ENCODE peak calls at places on chromosomes 4 and X, in five cellular contexts. Y, E, A, W and J are unnamed samples.

GRCh38 chr4:26346203-26346620 is 25.4 kb downstream of the RBPJ start:
- DNase-seq in Y (no peak), A (no peak), E (no peak), W (no peak), J (peak)

GRCh38 chrX:40415675-40416074 is 165.1 kb upstream of the ATP6AP2 start:
- DNase-seq in Y (no peak), A (no peak), W (no peak), E (peak), J (no peak)

GRCh38 chr4:104752337-104752736 is 257.6 kb upstream of the CXXC4 start:
- DNase-seq in E (no peak), W (no peak), A (no peak), Y (no peak), J (no peak)

GRCh38 chr4:64718091-64718490 is 308.8 kb upstream of the TECRL start:
- DNase-seq in Y (no peak), W (no peak), E (no peak), A (no peak), J (no peak)

GRCh38 chrX:6159468-6159867 is 69.2 kb downstream of the NLGN4X start:
- DNase-seq in A (no peak), E (no peak), Y (no peak), W (no peak), J (no peak)

GRCh38 chr4:77579406-77580076 is 26.1 kb upstream of the CXCL13 start:
- DNase-seq in W (no peak), E (no peak), A (no peak), Y (no peak), J (no peak)

GRCh38 chr4:174859904-174860303 is 30.9 kb upstream of the GLRA3 start:
- DNase-seq in W (no peak), A (no peak), E (no peak), Y (no peak), J (no peak)

GRCh38 chrX:54529166-54529558 is 857 bp upstream of the GNL3L start:
- DNase-seq in E (peak), Y (no peak), A (no peak), W (no peak), J (no peak)

GRCh38 chr4:105624530-105624929 is 72.1 kb downstream of the ARHGEF38 start:
- DNase-seq in E (no peak), W (no peak), Y (peak), A (no peak), J (no peak)

GRCh38 chrX:112341598-112341997 is 259.0 kb upstream of the TRPC5 start:
- DNase-seq in W (no peak), Y (no peak), E (no peak), A (no peak), J (no peak)

GRCh38 chr4:104465620-104466019 is 29.1 kb downstream of the CXXC4 start:
- DNase-seq in W (no peak), A (no peak), E (no peak), Y (no peak), J (no peak)

GRCh38 chr4:79331126-79331876 is 5.4 kb upstream of the NAA11 start:
- DNase-seq in A (no peak), E (no peak), Y (no peak), W (no peak), J (no peak)

GRCh38 chrX:25648790-25649189 is 489.4 kb upstream of the MAGEB18 start:
- DNase-seq in W (no peak), Y (no peak), A (no peak), E (no peak), J (no peak)

GRCh38 chrX:53086464-53086863 is 4.3 kb downstream of the TSPYL2 start:
- DNase-seq in A (peak), E (no peak), W (no peak), Y (peak), J (no peak)

GRCh38 chrX:20309796-20310195 is 43.1 kb upstream of the RPS6KA3 start:
- DNase-seq in E (no peak), W (no peak), Y (no peak), A (no peak), J (no peak)

GRCh38 chr4:173440888-173441287 is 42.0 kb upstream of the SCRG1 start:
- DNase-seq in A (no peak), E (no peak), W (no peak), Y (no peak), J (no peak)

GRCh38 chrX:37847733-37848197 is 394 bp upstream of the DYNLT3 start:
- DNase-seq in E (no peak), A (no peak), W (no peak), Y (no peak), J (no peak)

GRCh38 chr4:89403826-89404225 is 96.2 kb upstream of the GPRIN3 start:
- DNase-seq in Y (no peak), W (no peak), E (no peak), A (no peak), J (no peak)

GRCh38 chrX:13357925-13358324 is 38.1 kb upstream of the ATXN3L start:
- DNase-seq in W (no peak), E (no peak), A (no peak), Y (no peak), J (no peak)

GRCh38 chr4:121454251-121454979 is 73.6 kb upstream of the QRFPR start:
- DNase-seq in E (no peak), Y (no peak), W (peak), A (no peak), J (peak)

GRCh38 chr4:158850800-158851644 is 82.2 kb downstream of the FNIP2 start:
- DNase-seq in Y (no peak), A (no peak), W (no peak), E (peak), J (no peak)

GRCh38 chr4:118753096-118753495 is 67.9 kb downstream of the METTL14 start:
- DNase-seq in Y (no peak), A (no peak), W (no peak), E (no peak), J (no peak)

GRCh38 chr4:78119698-78120097 is 62.6 kb downstream of the FRAS1 start:
- DNase-seq in W (no peak), Y (no peak), A (no peak), E (no peak), J (no peak)

GRCh38 chr4:148757171-148757570 is 315.0 kb upstream of the NR3C2 start:
- DNase-seq in W (no peak), E (no peak), A (no peak), Y (no peak), J (no peak)

GRCh38 chr4:51895816-51896408 is 53.0 kb downstream of the DCUN1D4 start:
- DNase-seq in A (no peak), W (peak), E (peak), Y (peak), J (peak)

GRCh38 chr4:158170691-158171455 is 2.0 kb downstream of the GASK1B start:
- DNase-seq in W (no peak), E (no peak), Y (peak), A (peak), J (peak)

GRCh38 chr4:151443247-151443646 is 34.3 kb downstream of the FHIP1A start:
- DNase-seq in A (no peak), W (no peak), Y (no peak), E (no peak), J (peak)

GRCh38 chrX:124300412-124300811 is 32.0 kb upstream of the TEX13D start:
- DNase-seq in E (no peak), Y (no peak), A (no peak), W (no peak), J (no peak)

GRCh38 chr4:95610170-95610569 is 61.4 kb upstream of the UNC5C start:
- DNase-seq in W (no peak), E (no peak), A (no peak), Y (no peak), J (no peak)

GRCh38 chr4:6727943-6728250 is 11.9 kb downstream of the BLOC1S4 start:
- DNase-seq in E (no peak), A (no peak), Y (no peak), W (no peak), J (no peak)

GRCh38 chr4:7917669-7918068 is 22.0 kb downstream of the AFAP1 start:
- DNase-seq in Y (no peak), E (no peak), A (no peak), W (no peak), J (no peak)

GRCh38 chrX:108699368-108699767 is 37.0 kb downstream of the IRS4 start:
- DNase-seq in W (no peak), Y (no peak), E (peak), A (no peak), J (peak)

GRCh38 chr4:184510431-184510830 is 36.1 kb upstream of the IRF2 start:
- DNase-seq in A (no peak), Y (no peak), E (no peak), W (no peak), J (no peak)

GRCh38 chrX:70664726-70665125 is 220.1 kb downstream of the DLG3 start:
- DNase-seq in E (peak), Y (no peak), W (no peak), A (no peak), J (peak)

GRCh38 chr4:101790521-101791188 is at the start of gene BANK1:
- DNase-seq in W (peak), A (peak), E (no peak), Y (peak), J (peak)

GRCh38 chr4:58760737-58761136 is 1650.6 kb upstream of the IGFBP7 start:
- DNase-seq in A (no peak), E (no peak), W (no peak), Y (no peak), J (no peak)

GRCh38 chrX:12709047-12709446 is 82.2 kb upstream of the PRPS2 start:
- DNase-seq in E (no peak), A (no peak), Y (no peak), W (peak), J (no peak)

GRCh38 chr4:1154523-1155182 is 17.7 kb downstream of the SPON2 start:
- DNase-seq in A (no peak), E (no peak), W (no peak), Y (no peak), J (no peak)